ENCODE peak calls at places on chromosomes 4 and X, in seven cellular contexts. S is K562, E is GM12878, Q is HCT116, C is SK-N-SH, L is HepG2, J is H1. I is an unnamed sample.
A peak's percentile ranks its signal among the peaks of the same experiment; 100 is the strongest.

GRCh38 chrX:110146521-110146920 is 143.6 kb downstream of the TMEM164 start:
- DNase-seq in S (peak; percentile 68), E (no peak), Q (peak; percentile 8), C (peak; percentile 55), L (peak; percentile 45), J (no peak), I (peak; percentile 54)

GRCh38 chr4:113328514-113328913 is 279.1 kb downstream of the ANK2 start:
- DNase-seq in S (peak; percentile 27), E (no peak), Q (no peak), C (peak; percentile 28), L (peak; percentile 15), J (no peak), I (no peak)

GRCh38 chr4:5774416-5775056 is 63.5 kb downstream of the EVC start:
- DNase-seq in S (no peak), E (no peak), Q (no peak), C (no peak), L (no peak), J (no peak), I (no peak)

GRCh38 chr4:154119317-154119716 is 330.4 kb upstream of the SFRP2 start:
- DNase-seq in S (no peak), E (no peak), Q (no peak), C (no peak), L (no peak), J (no peak), I (no peak)

GRCh38 chr4:151667025-151667424 is 93.8 kb downstream of the GATB start:
- DNase-seq in S (no peak), E (no peak), Q (no peak), C (no peak), L (no peak), J (no peak), I (no peak)

GRCh38 chr4:152619556-152619955 is 60.2 kb downstream of the TMEM154 start:
- DNase-seq in S (no peak), E (no peak), Q (no peak), C (no peak), L (no peak), J (no peak), I (no peak)

GRCh38 chr4:101199507-101200285 is 147.6 kb downstream of the PPP3CA start:
- DNase-seq in S (no peak), E (no peak), Q (no peak), C (peak; percentile 2), L (no peak), J (no peak), I (no peak)

GRCh38 chr4:108311313-108311712 is 142.6 kb upstream of the LEF1 start:
- DNase-seq in S (no peak), E (no peak), Q (no peak), C (no peak), L (no peak), J (no peak), I (no peak)

GRCh38 chr4:141109983-141110382 is 23.3 kb downstream of the RNF150 start:
- DNase-seq in S (no peak), E (no peak), Q (no peak), C (no peak), L (no peak), J (no peak), I (no peak)

GRCh38 chr4:105088110-105088879 is 58.4 kb upstream of the TET2 start:
- DNase-seq in S (no peak), E (no peak), Q (no peak), C (no peak), L (no peak), J (peak; percentile 43), I (peak; percentile 90)

GRCh38 chrX:100424012-100424411 is 13.9 kb upstream of the PCDH19 start:
- DNase-seq in S (peak; percentile 1), E (no peak), Q (no peak), C (no peak), L (no peak), J (no peak), I (peak; percentile 7)

GRCh38 chrX:154477891-154478477 is 1.1 kb downstream of the LAGE3 start:
- DNase-seq in S (no peak), E (no peak), Q (no peak), C (peak; percentile 14), L (no peak), J (no peak), I (no peak)

GRCh38 chr4:90982787-90983186 is 855.6 kb downstream of the CCSER1 start:
- DNase-seq in S (no peak), E (no peak), Q (no peak), C (no peak), L (no peak), J (no peak), I (no peak)

GRCh38 chrX:9519546-9520210 is 54.8 kb downstream of the TBL1X start:
- DNase-seq in S (peak; percentile 25), E (no peak), Q (no peak), C (no peak), L (no peak), J (no peak), I (no peak)
- TF ChIP-seq JUND in S (no peak), E (no peak), Q (no peak), C (no peak), L (no peak), J (no peak), I (no peak)

DNA sequence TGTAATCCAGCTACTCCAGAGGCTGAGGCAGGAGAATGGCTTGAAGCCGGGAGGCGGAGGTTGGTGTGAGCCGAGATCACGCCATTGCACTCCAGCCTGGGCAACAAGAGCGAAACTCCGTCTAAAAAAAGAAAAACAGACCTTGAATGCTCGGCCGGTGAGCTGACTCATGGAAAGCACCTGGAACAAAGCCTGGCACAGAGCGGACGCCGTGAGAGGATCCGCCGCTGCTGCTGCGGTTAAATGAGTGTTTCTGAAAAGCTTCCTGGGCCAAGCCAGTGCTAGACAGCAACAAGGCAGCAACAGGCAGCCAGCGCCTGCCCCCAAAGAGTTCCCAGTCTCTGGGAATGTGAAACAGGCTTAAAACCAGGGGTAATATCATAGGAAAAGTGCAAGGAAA is 186.4 kb downstream of the AFAP1 start:
- DNase-seq in S (no peak), E (no peak), Q (no peak), C (no peak), L (no peak), J (no peak), I (no peak)
- TF ChIP-seq JUND in S (no peak), E (no peak), Q (no peak), C (no peak), L (no peak), J (no peak), I (no peak)

DNA sequence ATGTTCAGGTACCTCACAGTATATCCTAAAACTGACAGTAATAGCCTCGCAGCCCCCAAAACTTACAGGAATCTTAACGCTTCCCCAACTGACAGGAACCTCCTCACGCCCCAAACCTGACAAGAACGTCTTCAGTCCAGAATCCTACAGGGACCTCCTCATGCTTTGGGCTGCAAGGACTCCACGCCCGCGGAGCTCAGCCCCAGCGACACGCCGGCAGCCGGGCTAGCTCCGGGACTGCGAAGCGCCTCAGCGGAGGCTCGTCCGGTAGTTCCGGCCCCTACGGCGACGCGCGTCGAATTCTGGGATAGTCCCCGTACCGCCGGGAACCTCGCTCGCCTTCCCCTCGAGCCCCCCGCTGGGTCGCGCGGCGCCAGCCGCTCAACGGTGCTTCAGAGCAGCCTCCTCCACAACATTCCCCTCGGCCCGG is 562 bp downstream of the PHF8 start:
- DNase-seq in S (peak; percentile 47), E (no peak), Q (no peak), C (peak; percentile 44), L (no peak), J (no peak), I (no peak)
- TF ChIP-seq JUND in S (no peak), E (no peak), Q (no peak), C (no peak), L (no peak), J (no peak), I (no peak)

DNA sequence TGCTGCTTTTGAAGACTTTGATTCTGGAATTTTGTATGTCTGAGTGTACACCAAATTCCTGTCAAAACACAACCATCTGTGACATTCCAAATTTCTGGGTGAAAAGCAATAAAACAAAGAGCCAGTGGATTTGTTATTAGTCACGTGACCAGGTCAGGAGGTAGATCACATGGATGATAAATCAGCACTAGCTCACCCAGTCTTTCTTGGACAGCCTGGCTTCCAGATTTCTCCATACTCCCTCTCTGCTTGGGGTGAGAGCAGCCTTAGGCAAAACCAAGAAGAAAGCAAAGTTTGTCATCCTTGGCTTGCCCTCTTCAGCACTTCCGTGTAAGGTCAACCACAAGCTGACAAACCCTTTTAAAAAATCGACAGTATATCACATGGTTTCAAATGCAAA is 194.2 kb downstream of the CLCN4 start:
- DNase-seq in S (no peak), E (no peak), Q (no peak), C (no peak), L (no peak), J (no peak), I (no peak)
- TF ChIP-seq JUND in S (no peak), E (no peak), Q (no peak), C (no peak), L (no peak), J (no peak), I (no peak)

DNA sequence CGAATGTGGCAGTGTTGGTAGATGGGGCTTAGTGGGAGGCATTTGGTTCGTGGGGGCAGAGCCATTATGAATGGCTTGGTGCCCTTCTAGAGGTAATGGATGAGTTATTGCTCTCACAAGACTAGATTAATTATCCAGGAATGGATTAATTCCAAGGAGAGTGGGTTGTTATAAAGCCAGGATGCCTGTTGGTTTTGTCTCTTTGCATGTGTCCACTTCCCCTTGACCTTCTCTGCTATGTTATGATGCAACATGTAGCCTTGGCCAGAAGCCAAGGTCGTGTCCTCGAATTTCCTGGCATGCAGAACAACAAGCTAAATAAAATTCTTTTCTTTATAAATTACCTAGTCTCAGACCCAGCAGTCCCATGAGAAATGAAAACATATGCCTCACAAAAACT is 111.2 kb upstream of the PLS3 start:
- DNase-seq in S (peak; percentile 2), E (no peak), Q (no peak), C (no peak), L (peak; percentile 39), J (no peak), I (peak; percentile 4)
- TF ChIP-seq JUND in S (no peak), E (no peak), Q (no peak), C (no peak), L (no peak), J (no peak), I (no peak)

GRCh38 chr4:165404080-165404479 is 25.3 kb downstream of the CPE start:
- DNase-seq in S (no peak), E (no peak), Q (no peak), C (no peak), L (no peak), J (no peak), I (no peak)

GRCh38 chr4:165404696-165405095 is 25.9 kb downstream of the CPE start:
- DNase-seq in S (no peak), E (no peak), Q (no peak), C (no peak), L (no peak), J (no peak), I (no peak)

GRCh38 chr4:165402375-165402774 is 23.6 kb downstream of the CPE start:
- DNase-seq in S (peak; percentile 50), E (no peak), Q (no peak), C (no peak), L (no peak), J (no peak), I (no peak)

GRCh38 chr4:165398570-165398969 is 19.8 kb downstream of the CPE start:
- DNase-seq in S (no peak), E (no peak), Q (peak; percentile 50), C (peak; percentile 59), L (no peak), J (no peak), I (peak; percentile 31)

GRCh38 chr4:165403667-165404066 is 24.9 kb downstream of the CPE start:
- DNase-seq in S (no peak), E (no peak), Q (no peak), C (peak; percentile 22), L (no peak), J (no peak), I (no peak)
- TF ChIP-seq JUND in S (no peak), E (no peak), Q (no peak), C (no peak), L (no peak), J (no peak), I (no peak)

I was measured in T47D.